ENCODE peak calls at places on chromosomes 2 and 18, in nine cellular contexts. K, U, A, T, E, C, P, Y and X are unnamed samples. For H3K36me3, H3K4me1 and H3K27me3, the result is how much of the 10 kb centered on the place peaks cover.

GRCh38 chr2:64860321-64860751 is 128.9 kb upstream of the SLC1A4 start:
- DNase-seq in K (no peak), U (no peak), A (no peak), T (no peak), E (no peak), C (no peak), P (no peak), Y (no peak), X (no peak)

GRCh38 chr2:158973511-158973956 is 5.1 kb downstream of the TANC1 start:
- DNase-seq in K (no peak), U (no peak), A (no peak), T (no peak), E (no peak), C (peak), P (no peak), Y (no peak), X (no peak)

GRCh38 chr2:13334545-13334944 is 617.8 kb downstream of the TRIB2 start:
- DNase-seq in K (no peak), U (no peak), A (no peak), T (no peak), E (no peak), C (no peak), P (no peak), Y (no peak), X (no peak)

GRCh38 chr2:238515411-238515810 is 88.7 kb downstream of the ASB1 start:
- DNase-seq in K (no peak), U (no peak), A (no peak), T (no peak), E (no peak), C (no peak), P (no peak), Y (no peak), X (no peak)

GRCh38 chr18:7000484-7001096 is 117.0 kb downstream of the LAMA1 start:
- DNase-seq in K (no peak), U (no peak), A (no peak), T (no peak), E (no peak), C (peak), P (no peak), Y (no peak), X (no peak)

GRCh38 chr2:65436825-65437221 is 4.4 kb upstream of the SPRED2 start:
- DNase-seq in K (peak), U (no peak), A (no peak), T (no peak), E (no peak), C (no peak), P (no peak), Y (no peak), X (no peak)

GRCh38 chr18:26479686-26480079 is 68.7 kb downstream of the KCTD1 start:
- DNase-seq in K (no peak), U (no peak), A (no peak), T (no peak), E (no peak), C (peak), P (no peak), Y (no peak), X (no peak)

GRCh38 chr2:99403524-99403923 is 66.3 kb downstream of the EIF5B start:
- DNase-seq in K (no peak), U (no peak), A (no peak), T (no peak), E (no peak), C (no peak), P (no peak), Y (no peak), X (no peak)

GRCh38 chr2:218873359-218874194 is 7.1 kb upstream of the WNT10A start:
- DNase-seq in K (no peak), U (no peak), A (no peak), T (no peak), E (no peak), C (no peak), P (no peak), Y (no peak), X (no peak)

GRCh38 chr2:37585295-37585908 is 86.0 kb downstream of the CDC42EP3 start:
- DNase-seq in K (peak), U (no peak), A (no peak), T (no peak), E (no peak), C (peak), P (no peak), Y (no peak), X (no peak)

GRCh38 chr2:232886632-232887031 is 16.6 kb downstream of the SNORC start:
- DNase-seq in K (no peak), U (no peak), A (no peak), T (no peak), E (no peak), C (no peak), P (no peak), Y (no peak), X (no peak)

GRCh38 chr2:194455358-194455757 is 1201.7 kb upstream of the SLC39A10 start:
- DNase-seq in K (no peak), U (no peak), A (no peak), T (no peak), E (no peak), C (no peak), P (no peak), Y (no peak), X (no peak)

GRCh38 chr2:185643434-185643833 is 95.2 kb upstream of the FSIP2 start:
- DNase-seq in K (no peak), U (no peak), A (no peak), T (no peak), E (no peak), C (no peak), P (no peak), Y (no peak), X (no peak)

GRCh38 chr2:29165362-29166236 is 50.4 kb downstream of the CLIP4 start:
- DNase-seq in K (no peak), U (no peak), A (no peak), T (no peak), E (peak), C (peak), P (no peak), Y (no peak), X (no peak)

GRCh38 chr2:54770211-54770610 is 46.7 kb downstream of the EML6 start:
- DNase-seq in K (no peak), U (no peak), A (no peak), T (no peak), E (no peak), C (no peak), P (no peak), Y (no peak), X (no peak)

GRCh38 chr2:187499941-187500532 is 52.0 kb upstream of the CALCRL start:
- DNase-seq in K (no peak), U (peak), A (no peak), T (peak), E (peak), C (peak), P (no peak), Y (no peak), X (no peak)

GRCh38 chr2:233565685-233566140 is 869 bp downstream of the USP40 start:
- DNase-seq in K (no peak), U (no peak), A (no peak), T (no peak), E (no peak), C (no peak), P (no peak), Y (no peak), X (no peak)

GRCh38 chr2:214184461-214184860 is 226.4 kb upstream of the VWC2L start:
- DNase-seq in K (no peak), U (no peak), A (no peak), T (no peak), E (no peak), C (no peak), P (no peak), Y (no peak), X (no peak)

GRCh38 chr2:10120938-10121574 is 1.5 kb upstream of the RRM2 start:
- DNase-seq in K (no peak), U (peak), A (no peak), T (no peak), E (no peak), C (peak), P (no peak), Y (no peak), X (no peak)

GRCh38 chr2:64654063-64654811 is 524 bp upstream of the SERTAD2 start:
- DNase-seq in K (peak), U (peak), A (peak), T (peak), E (peak), C (peak), P (peak), Y (no peak), X (peak)

GRCh38 chr18:52481116-52481515 is 141.1 kb downstream of the DCC start:
- DNase-seq in K (no peak), U (no peak), A (no peak), T (no peak), E (no peak), C (no peak), P (no peak), Y (no peak), X (no peak)

GRCh38 chr2:118169359-118170005 is 81.2 kb downstream of the INSIG2 start:
- DNase-seq in K (peak), U (peak), A (no peak), T (peak), E (no peak), C (no peak), P (no peak), Y (no peak), X (no peak)

GRCh38 chr2:182890305-182890704 is 23.9 kb upstream of the FRZB start:
- DNase-seq in K (no peak), U (no peak), A (no peak), T (no peak), E (no peak), C (no peak), P (no peak), Y (no peak), X (no peak)

GRCh38 chr2:3389193-3389592 is 9.7 kb downstream of the TRAPPC12 start:
- DNase-seq in K (no peak), U (no peak), A (no peak), T (no peak), E (no peak), C (no peak), P (no peak), Y (no peak), X (no peak)

GRCh38 chr18:40355701-40356100 is 1599.3 kb upstream of the PIK3C3 start:
- DNase-seq in K (no peak), U (no peak), A (no peak), T (no peak), E (no peak), C (peak), P (no peak), Y (no peak), X (no peak)

GRCh38 chr2:190781604-190782198 is 98.9 kb upstream of the GLS start:
- DNase-seq in K (peak), U (peak), A (peak), T (no peak), E (peak), C (peak), P (peak), Y (no peak), X (peak)

GRCh38 chr18:623760-624620 is 27.2 kb downstream of the CLUL1 start:
- DNase-seq in K (peak), U (peak), A (peak), T (peak), E (peak), C (peak), P (peak), Y (no peak), X (peak)

GRCh38 chr18:76476665-76477561 is 18.1 kb downstream of the ZNF516 start:
- DNase-seq in K (no peak), U (no peak), A (no peak), T (no peak), E (no peak), C (peak), P (no peak), Y (no peak), X (no peak)

GRCh38 chr2:10497797-10498251 is 49.7 kb upstream of the ODC1 start:
- DNase-seq in K (peak), U (no peak), A (no peak), T (peak), E (peak), C (peak), P (peak), Y (peak), X (peak)

GRCh38 chr2:8569332-8569930 is 112.4 kb upstream of the ID2 start:
- DNase-seq in K (peak), U (peak), A (no peak), T (no peak), E (no peak), C (no peak), P (no peak), Y (no peak), X (no peak)

GRCh38 chr2:200985806-200986205 is 22.3 kb upstream of the ORC2 start:
- DNase-seq in K (no peak), U (no peak), A (no peak), T (no peak), E (no peak), C (no peak), P (no peak), Y (no peak), X (no peak)

GRCh38 chr2:200703132-200703925 is 108.4 kb upstream of the BZW1 start:
- DNase-seq in K (no peak), U (no peak), A (no peak), T (no peak), E (peak), C (peak), P (no peak), Y (no peak), X (no peak)

GRCh38 chr2:137865954-137866540 is 98.2 kb upstream of the HNMT start:
- DNase-seq in K (peak), U (no peak), A (peak), T (no peak), E (peak), C (peak), P (peak), Y (no peak), X (peak)

DNA sequence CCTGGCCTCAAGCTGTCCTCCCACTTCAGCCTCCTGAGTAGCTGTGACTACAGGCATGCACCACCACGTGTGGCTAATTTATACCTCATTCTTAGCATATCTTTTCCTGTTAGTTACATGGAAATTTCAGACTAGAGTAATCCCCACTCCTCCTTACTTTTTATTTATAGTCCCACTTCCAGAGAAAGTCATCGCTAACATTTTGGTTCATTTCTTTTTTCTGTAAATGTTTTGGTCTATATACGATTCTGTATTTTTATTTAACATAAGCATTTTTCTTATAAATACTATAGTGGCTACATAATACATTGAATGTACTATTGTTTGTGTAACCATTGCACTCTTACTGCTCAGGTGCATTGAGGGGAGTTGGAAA is 42.3 kb downstream of the DDX1 start:
- DNase-seq in K (no peak), U (no peak), A (no peak), T (no peak), E (no peak), C (no peak), P (no peak), Y (no peak), X (no peak)
- H3K36me3 ChIP-seq in K (under half), U (under half), A (under half), T (half or more), E (half or more), C (half or more), P (under half), Y (half or more), X (under half)

DNA sequence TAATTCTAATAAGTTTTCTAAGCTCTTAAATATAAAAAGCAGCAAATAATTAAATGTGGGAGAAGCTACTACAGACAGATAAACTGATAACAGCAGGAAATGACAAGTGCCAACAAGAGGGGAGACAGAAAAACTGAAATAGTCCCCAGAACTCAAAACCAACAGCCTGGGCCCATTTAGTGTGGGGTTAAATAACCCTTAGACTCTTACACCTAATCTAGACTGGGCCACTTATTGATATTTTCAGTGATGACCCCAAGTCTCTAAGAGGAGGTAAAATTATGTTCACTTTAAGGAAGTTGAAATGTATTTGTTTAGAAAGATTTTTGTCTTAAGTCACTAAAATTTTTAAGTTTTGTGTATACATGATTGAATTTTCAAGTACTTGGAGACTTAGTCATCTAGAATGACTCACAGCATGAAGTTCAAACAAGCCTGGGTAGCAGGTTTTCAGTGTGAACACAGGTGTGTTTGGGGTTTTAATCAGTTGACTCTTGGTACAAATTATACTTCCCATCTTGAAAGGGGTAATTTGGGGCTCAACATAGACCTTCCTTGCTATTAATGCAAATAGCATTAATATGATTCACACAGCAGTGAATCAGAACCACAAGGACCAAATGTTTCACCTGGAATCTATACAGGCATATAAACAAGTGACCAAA is 54.9 kb upstream of the MYO3B start:
- DNase-seq in K (no peak), U (no peak), A (no peak), T (no peak), E (no peak), C (peak), P (no peak), Y (no peak), X (no peak)
- H3K4me1 ChIP-seq in K (under half), U (under half), A (under half), T (under half), E (under half), C (half or more), P (under half), Y (under half), X (under half)

GRCh38 chr18:44609210-44609941 is 71.3 kb upstream of the SETBP1 start:
- DNase-seq in K (no peak), U (no peak), A (no peak), T (no peak), E (no peak), C (no peak), P (no peak), Y (no peak), X (no peak)
- H3K27me3 ChIP-seq in K (under half), U (under half), A (under half), T (under half), E (under half), C (under half), P (under half), Y (under half), X (under half)

GRCh38 chr2:127485051-127485693 is 41.1 kb downstream of the IWS1 start:
- DNase-seq in K (no peak), U (no peak), A (no peak), T (no peak), E (no peak), C (no peak), P (no peak), Y (no peak), X (peak)

GRCh38 chr2:127485694-127486071 is 40.6 kb downstream of the IWS1 start:
- DNase-seq in K (no peak), U (no peak), A (no peak), T (no peak), E (no peak), C (no peak), P (no peak), Y (no peak), X (no peak)

GRCh38 chr2:127479866-127480743 is 46.2 kb downstream of the IWS1 start:
- DNase-seq in K (no peak), U (no peak), A (no peak), T (no peak), E (no peak), C (no peak), P (no peak), Y (no peak), X (no peak)

GRCh38 chr2:127479219-127479825 is 47.0 kb downstream of the IWS1 start:
- DNase-seq in K (no peak), U (no peak), A (no peak), T (no peak), E (no peak), C (peak), P (no peak), Y (no peak), X (peak)

DNA sequence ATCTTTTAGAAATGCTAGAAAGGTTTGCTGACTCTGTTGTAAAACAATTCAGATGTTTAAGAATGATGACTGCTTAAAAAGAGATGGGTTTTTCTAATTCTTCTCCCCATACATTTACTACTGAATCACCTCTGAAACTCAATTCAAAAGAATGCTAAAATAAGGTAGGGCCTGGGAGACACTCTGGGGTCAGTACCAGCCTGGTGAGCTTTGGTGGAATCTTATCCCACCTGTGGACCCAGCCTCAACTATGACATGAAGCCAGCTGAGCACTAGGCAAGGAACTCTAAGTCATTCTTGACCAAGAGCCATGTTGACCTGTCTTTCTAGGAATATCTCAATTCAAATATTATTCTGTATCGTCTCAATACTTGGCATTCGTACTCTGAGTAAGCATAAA is 44.3 kb downstream of the IWS1 start:
- DNase-seq in K (no peak), U (no peak), A (no peak), T (no peak), E (no peak), C (no peak), P (no peak), Y (no peak), X (no peak)
- H3K36me3 ChIP-seq in K (under half), U (under half), A (under half), T (half or more), E (under half), C (half or more), P (under half), Y (half or more), X (under half)

DNA sequence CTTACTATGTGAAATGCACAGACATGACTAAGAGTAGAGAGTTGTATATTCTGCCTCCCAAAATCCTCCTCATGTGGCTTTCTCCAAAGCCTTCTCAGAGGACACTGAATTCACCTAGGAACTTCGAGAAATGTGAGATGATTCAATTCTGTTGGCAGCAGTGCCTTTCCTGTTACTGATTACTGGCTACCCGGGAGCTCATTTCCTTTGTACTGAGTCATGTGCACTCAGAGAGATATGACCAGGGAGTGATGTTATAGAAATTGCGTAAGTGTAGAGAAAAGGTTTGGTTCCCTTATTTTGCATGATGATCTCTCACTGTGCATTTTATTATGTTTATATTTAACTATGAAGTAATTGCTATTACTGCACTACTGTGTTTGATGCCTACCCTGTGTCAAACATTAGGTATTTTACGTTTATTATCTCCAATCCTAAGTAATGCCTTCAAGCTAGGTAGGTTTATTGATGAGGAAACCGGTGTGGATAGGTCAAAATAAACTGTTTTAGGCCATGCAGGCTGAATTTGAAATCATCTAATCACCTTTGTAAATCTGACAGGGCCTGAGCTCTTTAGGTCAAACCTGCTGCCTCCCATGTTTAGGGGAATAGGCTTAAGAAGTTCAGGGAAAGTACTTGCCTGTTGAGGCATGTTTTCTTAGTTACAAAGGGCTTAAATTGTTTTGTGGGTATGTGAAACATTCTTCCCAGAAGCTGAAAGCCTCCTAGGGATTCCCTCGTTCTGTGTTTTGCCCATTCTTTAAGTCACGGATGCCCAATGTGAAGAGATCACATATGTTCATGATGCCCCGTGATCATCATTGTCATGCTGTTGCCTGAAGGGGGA is 86.8 kb downstream of the FMNL2 start:
- DNase-seq in K (no peak), U (no peak), A (no peak), T (no peak), E (peak), C (peak), P (no peak), Y (peak), X (no peak)
- H3K4me1 ChIP-seq in K (under half), U (under half), A (under half), T (under half), E (under half), C (under half), P (under half), Y (under half), X (under half)